ENCODE peak calls at places on chromosome X, in seven cellular contexts. N is naive thymus-derived CD4-positive, alpha-beta T cell; M is IMR-90; Z is HCT116; P is HepG2; G is fibroblast of lung; U is GM23338. E is an unnamed sample. For H3K27me3 and H3K4me1, the result is how much of the 10 kb centered on the place peaks cover.

GRCh38 chrX:153853180-153853901 is 23.0 kb upstream of the PDZD4 start:
- DNase-seq in M (no peak), N (no peak), Z (no peak), G (no peak), P (no peak), U (no peak), E (no peak)

GRCh38 chrX:131783555-131784338 is 239.4 kb upstream of the STK26 start:
- DNase-seq in N (no peak), Z (no peak), M (peak), G (peak), U (no peak), P (no peak), E (no peak)

GRCh38 chrX:21972721-21973120 is 32.2 kb downstream of the SMS start:
- DNase-seq in M (peak), G (peak), Z (no peak), U (peak), P (no peak), N (no peak), E (no peak)

GRCh38 chrX:37712458-37712857 is 26.9 kb downstream of the XK start:
- DNase-seq in P (no peak), G (peak), N (no peak), M (no peak), Z (no peak), U (no peak), E (no peak)

GRCh38 chrX:68865300-68865699 is 36.5 kb downstream of the EFNB1 start:
- DNase-seq in G (no peak), M (no peak), U (no peak), Z (no peak), P (no peak), N (no peak), E (no peak)

GRCh38 chrX:258291-259040 is 22.7 kb upstream of the PLCXD1 start:
- DNase-seq in M (no peak), Z (no peak), P (no peak), G (no peak), N (no peak), U (no peak), E (no peak)

GRCh38 chrX:1946974-1947373 is 332.1 kb downstream of the ASMT start:
- DNase-seq in Z (no peak), U (no peak), N (no peak), G (no peak), P (no peak), M (no peak), E (no peak)

GRCh38 chrX:8815460-8816065 is 14.4 kb upstream of the FAM9A start:
- DNase-seq in Z (peak), G (peak), N (no peak), M (peak), P (peak), U (peak), E (peak)

GRCh38 chrX:65690057-65690855 is 22.8 kb downstream of the MSN start:
- DNase-seq in G (peak), U (no peak), P (no peak), M (peak), N (no peak), Z (no peak), E (no peak)

GRCh38 chrX:19343085-19343461 is 654 bp upstream of the PDHA1 start:
- DNase-seq in Z (no peak), U (peak), M (no peak), P (peak), G (no peak), N (no peak), E (no peak)

GRCh38 chrX:19344661-19345060 is 934 bp downstream of the PDHA1 start:
- DNase-seq in N (no peak), Z (no peak), G (no peak), P (no peak), M (no peak), U (no peak), E (no peak)

GRCh38 chrX:19344207-19344534 is 444 bp downstream of the PDHA1 start:
- DNase-seq in N (no peak), Z (no peak), U (peak), P (no peak), M (no peak), G (no peak), E (no peak)

GRCh38 chrX:19343462-19344206 is at the start of gene PDHA1:
- DNase-seq in Z (peak), N (peak), G (peak), M (peak), P (peak), U (peak), E (peak)

DNA sequence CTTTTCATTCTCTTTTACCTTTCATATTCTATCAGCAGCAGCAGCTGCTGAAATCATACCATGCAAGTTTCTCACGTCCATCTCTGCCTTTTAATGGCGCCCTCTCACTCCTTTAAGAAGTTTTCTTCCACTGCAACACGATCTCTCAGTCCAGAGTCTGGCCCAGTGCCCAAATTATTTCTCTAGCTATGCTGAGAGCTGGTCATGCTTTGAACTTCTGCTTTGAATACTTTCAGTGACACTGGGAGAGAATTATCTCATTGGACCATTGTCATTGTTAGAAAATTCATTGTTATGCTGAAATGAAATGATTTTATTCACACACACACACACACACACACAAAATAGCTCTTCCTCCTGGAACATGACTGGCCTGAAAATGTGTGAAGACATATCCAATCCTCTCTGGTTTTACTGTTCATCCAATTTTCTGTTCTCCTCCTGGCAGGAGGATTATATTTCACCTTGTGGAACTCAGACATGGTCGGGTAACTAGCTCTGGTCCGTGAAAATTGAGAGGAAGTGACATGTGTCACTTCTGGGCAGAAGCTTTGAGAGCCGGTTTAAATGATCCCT is 1.3 kb upstream of the PDHA1 start:
- DNase-seq in Z (no peak), N (no peak), P (no peak), U (no peak), M (peak), G (peak), E (no peak)
- H3K4me3 ChIP-seq in Z (no peak), N (no peak), P (peak), U (no peak), M (no peak), G (no peak), E (no peak)

GRCh38 chrX:112341598-112341997 is 259.0 kb upstream of the TRPC5 start:
- DNase-seq in P (no peak), Z (no peak), G (peak), M (peak), U (no peak), N (no peak), E (no peak)
- H3K27me3 ChIP-seq in P (under half), Z (under half), G (under half), M (under half), U (under half), N (under half), E (under half)

GRCh38 chrX:47797084-47797483 is 39.6 kb upstream of the ZNF81 start:
- DNase-seq in M (no peak), P (no peak), U (no peak), G (no peak), Z (no peak), N (no peak), E (no peak)

GRCh38 chrX:47798861-47799260 is 37.8 kb upstream of the ZNF81 start:
- DNase-seq in M (no peak), P (no peak), U (no peak), Z (no peak), G (no peak), N (no peak), E (no peak)

DNA sequence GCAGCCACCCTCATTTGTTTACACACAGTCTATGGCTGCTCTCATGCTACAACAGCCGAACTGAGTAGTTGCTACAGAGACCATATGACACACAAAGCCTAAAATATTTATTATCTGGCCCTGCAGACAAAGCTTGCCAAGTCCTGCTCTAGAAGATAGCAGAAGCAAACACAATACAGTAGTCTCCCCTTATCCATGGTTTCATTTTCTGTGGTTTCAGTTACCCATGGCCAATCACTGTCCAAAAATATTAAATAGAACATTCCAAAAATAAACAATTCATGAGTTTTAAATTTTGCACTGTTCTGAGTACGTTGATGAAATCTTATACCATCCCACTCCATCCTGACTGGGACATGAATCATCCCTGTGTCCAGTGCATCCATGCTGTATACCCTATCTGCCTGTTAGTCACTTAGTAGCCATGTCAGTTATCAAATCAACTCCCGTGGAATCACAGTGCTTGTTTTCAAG is 40.2 kb upstream of the ZNF81 start:
- DNase-seq in Z (no peak), N (no peak), P (no peak), U (no peak), G (peak), M (peak), E (no peak)
- H3K4me1 ChIP-seq in Z (under half), N (under half), P (under half), U (under half), G (under half), M (under half), E (under half)

GRCh38 chrX:45191383-45191782 is 9.3 kb downstream of the DIPK2B start:
- DNase-seq in M (no peak), P (no peak), G (no peak), N (no peak), Z (no peak), U (no peak), E (no peak)

GRCh38 chrX:45184211-45184610 is 16.5 kb downstream of the DIPK2B start:
- DNase-seq in U (no peak), M (no peak), N (no peak), Z (no peak), G (no peak), P (no peak), E (no peak)

GRCh38 chrX:45186643-45187026 is 14.0 kb downstream of the DIPK2B start:
- DNase-seq in Z (no peak), P (no peak), N (no peak), U (no peak), M (no peak), G (no peak), E (no peak)

GRCh38 chrX:45191820-45192409 is 8.8 kb downstream of the DIPK2B start:
- DNase-seq in N (no peak), U (no peak), Z (no peak), G (peak), M (no peak), P (no peak), E (no peak)

DNA sequence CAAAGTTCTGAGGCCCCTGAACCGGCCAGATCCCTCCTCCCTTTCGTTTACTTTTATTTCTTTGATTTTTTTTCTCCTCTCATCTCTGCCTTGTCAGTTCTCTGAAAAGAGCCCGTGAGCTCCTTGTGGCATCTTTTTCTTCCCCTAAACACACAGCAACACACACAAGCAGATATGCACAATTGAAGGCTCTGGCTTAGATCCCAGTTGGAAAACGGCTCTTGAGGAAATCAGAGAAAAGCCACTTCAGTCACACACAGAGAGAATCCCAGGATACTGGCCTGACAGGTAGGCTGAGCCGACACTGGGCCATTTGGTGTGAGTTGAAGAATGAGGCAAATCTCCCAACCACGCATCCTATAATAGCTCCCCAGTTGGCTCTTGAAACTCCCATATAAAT is 12.9 kb downstream of the DIPK2B start:
- DNase-seq in N (no peak), U (no peak), Z (no peak), P (no peak), M (no peak), G (no peak), E (no peak)
- H3K4me3 ChIP-seq in N (peak), U (no peak), Z (no peak), P (no peak), M (peak), G (peak), E (no peak)

GRCh38 chrX:47146121-47146935 is 1.3 kb downstream of the RBM10 start:
- DNase-seq in Z (no peak), U (no peak), P (no peak), M (no peak), G (no peak), N (no peak), E (no peak)

GRCh38 chrX:47145408-47146120 is 543 bp downstream of the RBM10 start:
- DNase-seq in M (no peak), G (no peak), N (no peak), U (no peak), P (no peak), Z (no peak), E (no peak)

GRCh38 chrX:47146936-47147859 is 2.2 kb downstream of the RBM10 start:
- DNase-seq in P (no peak), G (no peak), N (no peak), Z (no peak), M (no peak), U (no peak), E (no peak)

GRCh38 chrX:47151428-47151827 is 6.4 kb downstream of the RBM10 start:
- DNase-seq in Z (no peak), U (no peak), G (no peak), M (no peak), P (no peak), N (no peak), E (no peak)

GRCh38 chrX:47148946-47149345 is 3.9 kb downstream of the RBM10 start:
- DNase-seq in G (no peak), M (no peak), P (no peak), Z (no peak), U (no peak), N (no peak), E (no peak)
- H3K27me3 ChIP-seq in G (under half), M (under half), P (under half), Z (under half), U (under half), N (under half), E (under half)

GRCh38 chrX:13123857-13124345 is 79.5 kb upstream of the FAM9C start:
- DNase-seq in P (peak), G (peak), Z (no peak), U (no peak), M (peak), N (no peak), E (no peak)
- H3K4me1 ChIP-seq in P (half or more), G (under half), Z (under half), U (under half), M (under half), N (under half), E (under half)

DNA sequence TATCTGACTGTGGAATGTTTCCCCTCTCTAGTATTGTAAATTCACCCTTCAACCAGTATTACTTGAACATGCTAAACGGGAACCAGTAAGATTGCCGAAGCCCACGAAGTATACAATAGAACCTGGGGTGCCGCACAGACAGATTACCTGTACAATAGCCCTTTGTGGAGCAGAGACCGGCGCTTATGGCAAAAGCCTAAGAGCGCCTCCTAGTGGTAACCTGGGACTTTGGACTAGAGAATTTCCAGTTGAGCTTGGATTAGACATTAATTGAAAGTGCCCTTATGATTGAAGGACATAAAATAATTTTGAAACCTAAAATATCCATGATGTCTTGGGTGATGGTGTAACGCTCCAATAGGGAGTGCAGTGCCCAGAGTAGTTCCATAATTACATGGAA is 14.1 kb downstream of the ZNF157 start:
- DNase-seq in M (peak), G (peak), Z (peak), P (peak), U (peak), N (peak), E (peak)
- H3K4me3 ChIP-seq in M (no peak), G (no peak), Z (no peak), P (peak), U (no peak), N (no peak), E (no peak)

GRCh38 chrX:43225626-43226328 is 430.3 kb upstream of the MAOA start:
- DNase-seq in G (no peak), N (no peak), U (no peak), Z (no peak), M (no peak), P (peak), E (no peak)

DNA sequence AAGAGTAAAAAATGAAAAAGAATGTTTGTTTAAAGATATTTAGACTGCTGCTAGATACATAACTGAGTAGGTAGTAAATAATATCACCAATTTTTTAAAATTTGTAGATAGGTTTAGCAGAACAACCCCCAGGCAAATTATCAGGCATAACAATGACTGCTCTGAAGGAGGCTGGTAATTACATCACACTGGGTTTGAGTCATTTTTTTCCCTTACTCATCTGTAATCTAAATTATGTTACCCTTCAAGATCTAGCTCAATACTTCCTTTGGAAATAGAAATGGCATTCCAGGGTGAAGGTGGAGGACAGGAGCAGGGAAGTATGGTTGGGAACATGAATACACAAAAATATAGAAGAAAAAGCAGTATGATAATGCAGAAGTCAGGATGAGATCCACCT is 431.6 kb upstream of the MAOA start:
- DNase-seq in G (no peak), U (no peak), P (no peak), M (no peak), N (no peak), Z (no peak), E (no peak)
- H3K27me3 ChIP-seq in G (under half), U (under half), P (under half), M (under half), N (under half), Z (under half), E (under half)